ENCODE peak calls at places on chromosomes 2 and 18, in nine cellular contexts. One of them, this sample, is unnamed.

GRCh38 chr2:41937464-41937861 is 110.4 kb upstream of the PKDCC start:
- DNase-seq in right lobe of liver: no peak
- DNase-seq in sigmoid colon: no peak
- DNase-seq in HCT116: no peak
- DNase-seq in stomach: no peak
- DNase-seq in prostate gland: no peak
- DNase-seq in body of pancreas: no peak
- DNase-seq in Peyer's patch: no peak
- DNase-seq in A549: no peak
- DNase-seq in this sample: no peak

GRCh38 chr2:29662841-29663240 is 258.5 kb downstream of the ALK start:
- DNase-seq in right lobe of liver: no peak
- DNase-seq in sigmoid colon: no peak
- DNase-seq in HCT116: no peak
- DNase-seq in stomach: no peak
- DNase-seq in prostate gland: no peak
- DNase-seq in body of pancreas: no peak
- DNase-seq in Peyer's patch: no peak
- DNase-seq in A549: peak
- DNase-seq in this sample: no peak

GRCh38 chr2:74474899-74475298 is 2.4 kb upstream of the MRPL53 start:
- DNase-seq in right lobe of liver: no peak
- DNase-seq in sigmoid colon: no peak
- DNase-seq in HCT116: no peak
- DNase-seq in stomach: no peak
- DNase-seq in prostate gland: no peak
- DNase-seq in body of pancreas: no peak
- DNase-seq in Peyer's patch: peak
- DNase-seq in A549: peak
- DNase-seq in this sample: no peak

GRCh38 chr18:59344990-59345389 is 14.1 kb downstream of the LMAN1 start:
- DNase-seq in right lobe of liver: no peak
- DNase-seq in sigmoid colon: no peak
- DNase-seq in HCT116: no peak
- DNase-seq in stomach: no peak
- DNase-seq in prostate gland: no peak
- DNase-seq in body of pancreas: no peak
- DNase-seq in Peyer's patch: no peak
- DNase-seq in A549: no peak
- DNase-seq in this sample: no peak

GRCh38 chr2:68762665-68763064 is 28.1 kb downstream of the ARHGAP25 start:
- DNase-seq in right lobe of liver: no peak
- DNase-seq in sigmoid colon: no peak
- DNase-seq in HCT116: no peak
- DNase-seq in stomach: no peak
- DNase-seq in prostate gland: no peak
- DNase-seq in body of pancreas: no peak
- DNase-seq in Peyer's patch: no peak
- DNase-seq in A549: no peak
- DNase-seq in this sample: no peak

GRCh38 chr2:29583104-29583503 is 338.3 kb downstream of the ALK start:
- DNase-seq in right lobe of liver: no peak
- DNase-seq in sigmoid colon: no peak
- DNase-seq in HCT116: no peak
- DNase-seq in stomach: peak
- DNase-seq in prostate gland: no peak
- DNase-seq in body of pancreas: no peak
- DNase-seq in Peyer's patch: no peak
- DNase-seq in A549: no peak
- DNase-seq in this sample: no peak

GRCh38 chr2:30661173-30662107 is 145.8 kb downstream of the CAPN13 start:
- DNase-seq in right lobe of liver: no peak
- DNase-seq in sigmoid colon: no peak
- DNase-seq in HCT116: no peak
- DNase-seq in stomach: no peak
- DNase-seq in prostate gland: no peak
- DNase-seq in body of pancreas: no peak
- DNase-seq in Peyer's patch: no peak
- DNase-seq in A549: no peak
- DNase-seq in this sample: no peak

GRCh38 chr2:174492963-174493431 is 6.2 kb upstream of the GPR155 start:
- DNase-seq in right lobe of liver: no peak
- DNase-seq in sigmoid colon: no peak
- DNase-seq in HCT116: no peak
- DNase-seq in stomach: no peak
- DNase-seq in prostate gland: no peak
- DNase-seq in body of pancreas: no peak
- DNase-seq in Peyer's patch: peak
- DNase-seq in A549: no peak
- DNase-seq in this sample: peak

DNA sequence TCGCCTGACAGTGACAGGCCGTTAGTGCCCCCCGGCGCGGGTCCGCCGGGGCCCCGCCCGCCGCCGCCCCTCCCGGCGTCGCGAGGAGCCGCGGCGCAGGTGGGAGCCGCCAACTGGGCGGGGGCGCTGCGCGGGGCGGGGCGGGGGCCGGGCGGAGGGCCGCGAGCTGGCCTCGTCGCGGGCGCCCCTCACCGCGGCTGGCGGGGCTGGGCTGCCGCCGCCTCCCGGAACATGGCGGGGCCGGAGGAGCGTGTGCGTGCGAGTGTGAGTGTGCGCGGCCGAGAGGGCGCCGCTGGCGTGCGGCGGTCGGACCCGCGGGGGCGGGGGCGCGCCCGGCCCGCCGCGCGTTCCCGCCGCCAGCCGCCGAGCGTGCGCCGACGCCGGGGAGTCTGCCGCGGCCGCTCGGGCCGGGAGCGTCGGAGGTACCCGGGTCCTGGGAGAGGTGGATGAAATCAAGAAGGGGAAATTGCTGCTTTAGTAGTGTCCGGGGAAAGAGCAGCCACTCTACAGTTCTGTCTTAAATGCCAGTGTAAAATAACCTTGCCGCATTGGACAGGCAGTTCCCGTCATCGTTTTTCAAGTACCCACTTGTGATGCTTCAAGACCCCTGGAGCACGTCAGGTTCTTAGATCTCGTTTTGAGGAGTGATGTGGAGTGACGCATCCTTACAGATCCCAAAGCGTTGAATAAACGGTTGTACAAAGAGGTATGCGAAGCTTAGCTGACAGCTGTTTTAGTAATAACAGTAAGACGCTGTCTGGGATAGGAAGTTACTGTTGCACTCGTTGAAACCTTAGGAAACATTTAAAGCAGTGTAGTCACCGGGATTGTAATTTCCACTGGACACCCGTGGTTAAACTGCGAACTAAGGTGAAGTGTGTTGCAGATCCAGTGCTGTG is 836 bp downstream of the ANKRD12 start:
- DNase-seq in right lobe of liver: peak
- DNase-seq in sigmoid colon: peak
- DNase-seq in HCT116: peak
- DNase-seq in stomach: peak
- DNase-seq in prostate gland: peak
- DNase-seq in body of pancreas: peak
- DNase-seq in Peyer's patch: peak
- DNase-seq in A549: peak
- DNase-seq in this sample: peak
- TF ChIP-seq POLR2A in right lobe of liver: peak
- TF ChIP-seq POLR2A in sigmoid colon: no peak
- TF ChIP-seq POLR2A in HCT116: no peak
- TF ChIP-seq POLR2A in stomach: no peak
- TF ChIP-seq POLR2A in prostate gland: peak
- TF ChIP-seq POLR2A in body of pancreas: no peak
- TF ChIP-seq POLR2A in Peyer's patch: no peak
- TF ChIP-seq POLR2A in A549: peak
- TF ChIP-seq POLR2A in this sample: no peak

GRCh38 chr2:60441791-60442190 is 111.7 kb downstream of the BCL11A start:
- DNase-seq in right lobe of liver: no peak
- DNase-seq in sigmoid colon: no peak
- DNase-seq in HCT116: no peak
- DNase-seq in stomach: no peak
- DNase-seq in prostate gland: no peak
- DNase-seq in body of pancreas: no peak
- DNase-seq in Peyer's patch: no peak
- DNase-seq in A549: no peak
- DNase-seq in this sample: no peak

GRCh38 chr2:60442608-60443007 is 110.8 kb downstream of the BCL11A start:
- DNase-seq in right lobe of liver: no peak
- DNase-seq in sigmoid colon: no peak
- DNase-seq in HCT116: no peak
- DNase-seq in stomach: no peak
- DNase-seq in prostate gland: no peak
- DNase-seq in body of pancreas: no peak
- DNase-seq in Peyer's patch: no peak
- DNase-seq in A549: no peak
- DNase-seq in this sample: no peak

GRCh38 chr2:60439219-60439974 is 114.1 kb downstream of the BCL11A start:
- DNase-seq in right lobe of liver: peak
- DNase-seq in sigmoid colon: peak
- DNase-seq in HCT116: no peak
- DNase-seq in stomach: peak
- DNase-seq in prostate gland: no peak
- DNase-seq in body of pancreas: no peak
- DNase-seq in Peyer's patch: peak
- DNase-seq in A549: no peak
- DNase-seq in this sample: no peak

GRCh38 chr2:60440080-60440753 is 113.2 kb downstream of the BCL11A start:
- DNase-seq in right lobe of liver: no peak
- DNase-seq in sigmoid colon: no peak
- DNase-seq in HCT116: no peak
- DNase-seq in stomach: no peak
- DNase-seq in prostate gland: no peak
- DNase-seq in body of pancreas: no peak
- DNase-seq in Peyer's patch: no peak
- DNase-seq in A549: no peak
- DNase-seq in this sample: no peak

DNA sequence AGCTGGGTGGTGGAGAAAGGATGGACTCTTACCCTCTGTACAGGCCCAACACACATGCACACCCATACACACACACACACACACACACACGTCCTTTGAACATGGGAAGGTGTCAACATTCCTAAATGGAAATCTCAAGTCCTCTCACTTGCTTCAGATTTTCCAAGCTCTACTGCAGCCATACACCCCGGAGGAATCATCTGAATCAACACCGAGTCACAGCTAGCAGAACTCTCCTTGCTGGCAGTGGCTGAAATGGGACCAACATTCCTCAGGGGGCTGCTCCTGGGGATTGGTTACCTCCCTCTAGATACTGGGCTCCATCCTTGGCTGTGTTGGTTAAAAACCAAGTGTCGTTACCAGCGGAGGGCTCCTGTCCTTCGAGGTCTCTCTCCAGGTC is 112.7 kb downstream of the BCL11A start:
- DNase-seq in right lobe of liver: no peak
- DNase-seq in sigmoid colon: no peak
- DNase-seq in HCT116: no peak
- DNase-seq in stomach: no peak
- DNase-seq in prostate gland: no peak
- DNase-seq in body of pancreas: no peak
- DNase-seq in Peyer's patch: no peak
- DNase-seq in A549: no peak
- DNase-seq in this sample: no peak
- H3K4me3 ChIP-seq in right lobe of liver: no peak
- H3K4me3 ChIP-seq in sigmoid colon: no peak
- H3K4me3 ChIP-seq in HCT116: no peak
- H3K4me3 ChIP-seq in stomach: no peak
- H3K4me3 ChIP-seq in prostate gland: no peak
- H3K4me3 ChIP-seq in body of pancreas: no peak
- H3K4me3 ChIP-seq in Peyer's patch: no peak
- H3K4me3 ChIP-seq in A549: no peak
- H3K4me3 ChIP-seq in this sample: no peak

GRCh38 chr2:18899725-18900124 is 310.4 kb upstream of the NT5C1B start:
- DNase-seq in right lobe of liver: no peak
- DNase-seq in sigmoid colon: no peak
- DNase-seq in HCT116: no peak
- DNase-seq in stomach: no peak
- DNase-seq in prostate gland: no peak
- DNase-seq in body of pancreas: no peak
- DNase-seq in Peyer's patch: no peak
- DNase-seq in A549: no peak
- DNase-seq in this sample: peak

GRCh38 chr2:18900691-18901113 is 311.3 kb upstream of the NT5C1B start:
- DNase-seq in right lobe of liver: no peak
- DNase-seq in sigmoid colon: no peak
- DNase-seq in HCT116: no peak
- DNase-seq in stomach: no peak
- DNase-seq in prostate gland: no peak
- DNase-seq in body of pancreas: no peak
- DNase-seq in Peyer's patch: no peak
- DNase-seq in A549: no peak
- DNase-seq in this sample: no peak

GRCh38 chr2:18901255-18901654 is 311.9 kb upstream of the NT5C1B start:
- DNase-seq in right lobe of liver: no peak
- DNase-seq in sigmoid colon: no peak
- DNase-seq in HCT116: no peak
- DNase-seq in stomach: no peak
- DNase-seq in prostate gland: no peak
- DNase-seq in body of pancreas: no peak
- DNase-seq in Peyer's patch: no peak
- DNase-seq in A549: no peak
- DNase-seq in this sample: no peak

GRCh38 chr2:18896106-18896505 is 306.7 kb upstream of the NT5C1B start:
- DNase-seq in right lobe of liver: no peak
- DNase-seq in sigmoid colon: no peak
- DNase-seq in HCT116: no peak
- DNase-seq in stomach: no peak
- DNase-seq in prostate gland: no peak
- DNase-seq in body of pancreas: no peak
- DNase-seq in Peyer's patch: no peak
- DNase-seq in A549: no peak
- DNase-seq in this sample: no peak

GRCh38 chr2:18898271-18898670 is 308.9 kb upstream of the NT5C1B start:
- DNase-seq in right lobe of liver: no peak
- DNase-seq in sigmoid colon: no peak
- DNase-seq in HCT116: no peak
- DNase-seq in stomach: no peak
- DNase-seq in prostate gland: no peak
- DNase-seq in body of pancreas: no peak
- DNase-seq in Peyer's patch: no peak
- DNase-seq in A549: no peak
- DNase-seq in this sample: no peak
- TF ChIP-seq POLR2A in right lobe of liver: no peak
- TF ChIP-seq POLR2A in sigmoid colon: no peak
- TF ChIP-seq POLR2A in HCT116: no peak
- TF ChIP-seq POLR2A in stomach: no peak
- TF ChIP-seq POLR2A in prostate gland: no peak
- TF ChIP-seq POLR2A in body of pancreas: no peak
- TF ChIP-seq POLR2A in Peyer's patch: no peak
- TF ChIP-seq POLR2A in A549: no peak
- TF ChIP-seq POLR2A in this sample: no peak

DNA sequence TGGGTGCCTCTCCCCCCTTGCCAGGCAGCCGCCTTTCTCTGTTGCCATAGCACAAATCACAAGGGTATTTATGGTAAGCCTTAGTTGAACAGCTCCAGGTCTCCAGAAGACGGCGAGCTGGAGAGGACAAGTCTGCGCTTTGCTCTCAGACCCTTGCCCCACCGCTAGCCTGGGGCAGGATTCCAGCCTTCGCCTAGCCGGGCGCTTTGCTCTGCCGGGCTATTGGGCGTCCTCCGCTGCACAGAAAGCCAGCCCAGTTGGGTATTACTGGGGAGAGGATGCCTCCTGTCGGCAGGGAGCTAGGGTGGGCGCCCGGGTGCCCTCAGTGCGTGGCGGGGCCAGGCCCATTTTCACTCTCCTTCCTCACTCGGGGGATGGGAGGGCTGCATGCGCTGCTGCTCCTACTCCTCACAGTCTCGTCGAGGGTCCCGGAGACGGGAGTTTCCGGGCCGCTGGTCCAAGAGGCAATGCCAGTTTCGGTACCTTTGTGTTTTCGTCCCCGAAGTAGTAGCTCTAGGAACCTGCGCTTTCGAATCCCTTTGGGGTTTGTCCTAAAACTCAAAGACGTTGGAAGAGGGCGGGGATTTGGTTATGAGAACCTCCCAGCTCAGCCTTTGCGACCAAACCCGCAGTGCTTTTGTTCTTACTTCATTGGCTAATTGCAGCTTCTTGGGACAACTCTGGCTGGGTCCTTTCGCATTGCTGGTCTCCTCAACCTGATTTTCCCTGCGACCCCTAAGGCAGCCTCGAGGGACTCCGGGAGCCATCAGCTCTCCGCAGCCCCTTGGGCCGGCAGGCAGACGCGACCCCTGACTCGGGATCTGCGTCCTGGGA is 3.6 kb upstream of the DLX2 start:
- DNase-seq in right lobe of liver: no peak
- DNase-seq in sigmoid colon: no peak
- DNase-seq in HCT116: no peak
- DNase-seq in stomach: no peak
- DNase-seq in prostate gland: no peak
- DNase-seq in body of pancreas: no peak
- DNase-seq in Peyer's patch: no peak
- DNase-seq in A549: peak
- DNase-seq in this sample: no peak
- H3K4me3 ChIP-seq in right lobe of liver: no peak
- H3K4me3 ChIP-seq in sigmoid colon: no peak
- H3K4me3 ChIP-seq in HCT116: no peak
- H3K4me3 ChIP-seq in stomach: peak
- H3K4me3 ChIP-seq in prostate gland: no peak
- H3K4me3 ChIP-seq in body of pancreas: no peak
- H3K4me3 ChIP-seq in Peyer's patch: no peak
- H3K4me3 ChIP-seq in A549: peak
- H3K4me3 ChIP-seq in this sample: no peak

This sample was measured in thyroid gland.